ENCODE peak calls at places on chromosomes 11 and 22, in four cellular contexts. B, T, P and U are unnamed samples.

GRCh38 chr11:22730319-22730718 is 63.9 kb downstream of the GAS2 start:
- DNase-seq in B (peak), T (no peak), P (no peak), U (no peak)

GRCh38 chr11:12185106-12185690 is 74.8 kb downstream of the MICAL2 start:
- DNase-seq in B (no peak), T (no peak), P (no peak), U (no peak)

GRCh38 chr11:114077482-114078305 is 18.2 kb downstream of the ZBTB16 start:
- DNase-seq in B (no peak), T (no peak), P (no peak), U (no peak)

GRCh38 chr11:88701816-88702215 is 364.0 kb downstream of the GRM5 start:
- DNase-seq in B (no peak), T (no peak), P (no peak), U (no peak)

GRCh38 chr11:128397362-128397761 is 190.0 kb downstream of the ETS1 start:
- DNase-seq in B (no peak), T (no peak), P (no peak), U (no peak)

GRCh38 chr22:23579870-23580585 is at the start of gene IGLL1:
- DNase-seq in B (no peak), T (no peak), P (no peak), U (no peak)

GRCh38 chr22:44645083-44645482 is 56.9 kb upstream of the PRR5 start:
- DNase-seq in B (no peak), T (no peak), P (no peak), U (no peak)

GRCh38 chr11:12777208-12777874 is 103.1 kb downstream of the TEAD1 start:
- DNase-seq in B (peak), T (no peak), P (no peak), U (no peak)

GRCh38 chr22:32644252-32645100 is 157.0 kb upstream of the TIMP3 start:
- DNase-seq in B (peak), T (no peak), P (no peak), U (no peak)

GRCh38 chr11:64124147-64124546 is 41.8 kb downstream of the MACROD1 start:
- DNase-seq in B (no peak), T (no peak), P (no peak), U (no peak)

GRCh38 chr22:45208993-45209838 is 31.5 kb downstream of the KIAA0930 start:
- DNase-seq in B (peak), T (no peak), P (peak), U (peak)

GRCh38 chr11:10414181-10414580 is 40.9 kb upstream of the AMPD3 start:
- DNase-seq in B (no peak), T (no peak), P (no peak), U (no peak)

GRCh38 chr22:46046299-46046685 is 69.3 kb upstream of the WNT7B start:
- DNase-seq in B (no peak), T (no peak), P (no peak), U (no peak)